ENCODE peak calls at places on chromosomes 12 and 14, in five cellular contexts. U, X, L, C and I are unnamed samples. For H3K4me1, the result is how much of the 10 kb centered on the place peaks cover.

GRCh38 chr12:105667880-105668279 is 337.4 kb downstream of the C12orf75 start:
- DNase-seq in C (no peak), U (no peak), X (peak), L (no peak), I (no peak)

GRCh38 chr14:64500088-64500487 is 3.5 kb downstream of the ZBTB25 start:
- DNase-seq in X (peak), L (no peak), C (no peak), U (no peak), I (no peak)

GRCh38 chr14:67620217-67620789 is 583 bp downstream of the ARG2 start:
- DNase-seq in U (no peak), C (no peak), X (peak), L (peak), I (no peak)

GRCh38 chr12:73731658-73732057 is 806.0 kb upstream of the ATXN7L3B start:
- DNase-seq in U (no peak), C (no peak), X (no peak), L (no peak), I (no peak)

GRCh38 chr12:66156654-66157053 is 13.1 kb downstream of the TMBIM4 start:
- DNase-seq in X (no peak), C (no peak), U (no peak), L (no peak), I (peak)

GRCh38 chr14:100557658-100558057 is 29.6 kb downstream of the BEGAIN start:
- DNase-seq in X (peak), U (no peak), L (no peak), C (peak), I (peak)

GRCh38 chr12:57816855-57817151 is 1.7 kb downstream of the AVIL start:
- DNase-seq in U (no peak), X (peak), L (no peak), C (no peak), I (peak)

GRCh38 chr14:104979758-104980591 is 1.8 kb upstream of the AHNAK2 start:
- DNase-seq in U (no peak), C (peak), X (no peak), L (no peak), I (peak)

GRCh38 chr14:56284641-56285040 is 166.4 kb downstream of the PELI2 start:
- DNase-seq in U (no peak), X (no peak), L (no peak), C (no peak), I (no peak)

DNA sequence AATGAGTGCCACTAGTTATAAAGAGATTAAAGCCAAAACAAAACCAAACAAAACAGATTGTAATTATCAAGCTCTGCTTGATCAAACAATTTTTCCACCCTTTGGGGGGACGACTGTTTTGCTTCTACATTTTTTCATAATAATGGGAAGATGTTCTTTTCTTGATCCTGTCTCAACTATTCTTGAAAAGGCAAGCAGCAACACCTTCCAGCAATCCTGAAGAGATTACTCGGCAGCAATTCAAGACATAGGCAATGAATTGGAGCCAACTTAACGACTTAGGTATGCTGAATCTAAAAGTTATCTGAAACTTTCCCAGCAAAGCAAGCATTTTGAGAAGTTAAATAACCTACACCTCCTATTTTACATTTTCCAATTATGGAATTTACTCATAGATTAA is 69.9 kb upstream of the SLC38A4 start:
- DNase-seq in X (no peak), L (no peak), U (no peak), C (no peak), I (no peak)
- H3K9ac ChIP-seq in X (no peak), L (no peak), U (no peak), C (no peak), I (no peak)

GRCh38 chr14:77141592-77142288 is at the start of gene ZDHHC22:
- DNase-seq in L (no peak), C (no peak), U (no peak), X (no peak), I (no peak)
- H3K4me3 ChIP-seq in L (peak), C (peak), U (peak), X (peak), I (no peak)

DNA sequence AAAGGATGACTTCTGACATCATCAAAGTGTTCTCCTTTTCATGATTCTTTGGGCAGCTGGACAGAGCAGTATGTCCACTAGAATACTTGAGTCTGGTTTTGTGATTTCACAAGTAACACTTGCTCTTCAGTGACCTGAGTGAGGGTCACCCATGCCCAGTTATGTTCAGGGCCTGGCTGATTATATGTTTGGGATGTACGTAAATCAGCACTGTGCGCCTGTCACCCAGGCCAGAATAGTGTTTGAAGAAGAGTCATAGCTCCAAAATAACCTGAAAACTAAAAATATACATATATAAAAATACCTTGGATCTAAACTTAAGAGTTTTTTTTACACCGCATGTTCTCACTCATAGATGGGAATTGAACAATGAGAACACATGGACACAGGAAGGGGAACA is 3.8 kb downstream of the BICD1 start:
- DNase-seq in C (no peak), L (no peak), X (no peak), U (no peak), I (no peak)
- H3K4me1 ChIP-seq in C (under half), L (under half), X (under half), U (under half), I (under half)

GRCh38 chr12:12319501-12320322 is 30.3 kb downstream of the MANSC1 start:
- DNase-seq in U (peak), L (no peak), X (peak), C (peak), I (no peak)
- H3K9ac ChIP-seq in U (peak), L (no peak), X (peak), C (peak), I (no peak)